ENCODE peak calls at places on chromosomes 12 and 14, in nine cellular contexts. One of them, this sample, is unnamed.
A peak's percentile ranks its signal among the peaks of the same experiment; 100 is the strongest.

GRCh38 chr12:78586790-78587189 is 277.8 kb upstream of the SYT1 start:
- DNase-seq in Panc1: no peak
- DNase-seq in CD8-positive, alpha-beta T cell: no peak
- DNase-seq in brain microvascular endothelial cell: no peak
- DNase-seq in stomach: no peak
- DNase-seq in dorsolateral prefrontal cortex: no peak
- DNase-seq in SJSA1: no peak
- DNase-seq in kidney: no peak
- DNase-seq in tibial artery: no peak
- DNase-seq in this sample: no peak

GRCh38 chr14:94129758-94130414 is 482 bp upstream of the IFI27L2 start:
- DNase-seq in Panc1: no peak
- DNase-seq in CD8-positive, alpha-beta T cell: no peak
- DNase-seq in brain microvascular endothelial cell: peak; percentile 35
- DNase-seq in stomach: no peak
- DNase-seq in dorsolateral prefrontal cortex: no peak
- DNase-seq in SJSA1: no peak
- DNase-seq in kidney: no peak
- DNase-seq in tibial artery: peak; percentile 54
- DNase-seq in this sample: no peak

GRCh38 chr14:75401356-75401755 is 26.5 kb upstream of the JDP2 start:
- DNase-seq in Panc1: no peak
- DNase-seq in CD8-positive, alpha-beta T cell: no peak
- DNase-seq in brain microvascular endothelial cell: peak; percentile 7
- DNase-seq in stomach: no peak
- DNase-seq in dorsolateral prefrontal cortex: no peak
- DNase-seq in SJSA1: no peak
- DNase-seq in kidney: no peak
- DNase-seq in tibial artery: peak; percentile 80
- DNase-seq in this sample: no peak

GRCh38 chr12:92295523-92295922 is 149.9 kb upstream of the BTG1 start:
- DNase-seq in Panc1: no peak
- DNase-seq in CD8-positive, alpha-beta T cell: no peak
- DNase-seq in brain microvascular endothelial cell: peak; percentile 8
- DNase-seq in stomach: no peak
- DNase-seq in dorsolateral prefrontal cortex: no peak
- DNase-seq in SJSA1: no peak
- DNase-seq in kidney: no peak
- DNase-seq in tibial artery: no peak
- DNase-seq in this sample: no peak

GRCh38 chr14:103057372-103058208 is at the start of gene CDC42BPB:
- DNase-seq in Panc1: no peak
- DNase-seq in CD8-positive, alpha-beta T cell: peak; percentile 36
- DNase-seq in brain microvascular endothelial cell: peak; percentile 77
- DNase-seq in stomach: peak; percentile 92
- DNase-seq in dorsolateral prefrontal cortex: peak; percentile 72
- DNase-seq in SJSA1: peak; percentile 87
- DNase-seq in kidney: peak; percentile 96
- DNase-seq in tibial artery: peak; percentile 86
- DNase-seq in this sample: peak; percentile 39

GRCh38 chr12:100608776-100609175 is 35.3 kb downstream of the GAS2L3 start:
- DNase-seq in Panc1: no peak
- DNase-seq in CD8-positive, alpha-beta T cell: no peak
- DNase-seq in brain microvascular endothelial cell: no peak
- DNase-seq in stomach: no peak
- DNase-seq in dorsolateral prefrontal cortex: no peak
- DNase-seq in SJSA1: no peak
- DNase-seq in kidney: no peak
- DNase-seq in tibial artery: no peak
- DNase-seq in this sample: no peak

GRCh38 chr12:98743362-98743953 is 98.4 kb downstream of the APAF1 start:
- DNase-seq in Panc1: no peak
- DNase-seq in CD8-positive, alpha-beta T cell: no peak
- DNase-seq in brain microvascular endothelial cell: peak; percentile 32
- DNase-seq in stomach: no peak
- DNase-seq in dorsolateral prefrontal cortex: no peak
- DNase-seq in SJSA1: no peak
- DNase-seq in kidney: no peak
- DNase-seq in tibial artery: no peak
- DNase-seq in this sample: no peak

GRCh38 chr12:19409376-19409775 is 29.9 kb upstream of the AEBP2 start:
- DNase-seq in Panc1: no peak
- DNase-seq in CD8-positive, alpha-beta T cell: no peak
- DNase-seq in brain microvascular endothelial cell: no peak
- DNase-seq in stomach: no peak
- DNase-seq in dorsolateral prefrontal cortex: no peak
- DNase-seq in SJSA1: no peak
- DNase-seq in kidney: no peak
- DNase-seq in tibial artery: no peak
- DNase-seq in this sample: no peak

GRCh38 chr14:87351007-87351406 is 642.0 kb downstream of the GALC start:
- DNase-seq in Panc1: no peak
- DNase-seq in CD8-positive, alpha-beta T cell: no peak
- DNase-seq in brain microvascular endothelial cell: no peak
- DNase-seq in stomach: no peak
- DNase-seq in dorsolateral prefrontal cortex: no peak
- DNase-seq in SJSA1: no peak
- DNase-seq in kidney: no peak
- DNase-seq in tibial artery: no peak
- DNase-seq in this sample: no peak

GRCh38 chr12:42372154-42372791 is 46.3 kb downstream of the PPHLN1 start:
- DNase-seq in Panc1: peak; percentile 47
- DNase-seq in CD8-positive, alpha-beta T cell: no peak
- DNase-seq in brain microvascular endothelial cell: peak; percentile 33
- DNase-seq in stomach: no peak
- DNase-seq in dorsolateral prefrontal cortex: no peak
- DNase-seq in SJSA1: no peak
- DNase-seq in kidney: no peak
- DNase-seq in tibial artery: no peak
- DNase-seq in this sample: no peak

GRCh38 chr14:70888151-70888499 is 19.1 kb upstream of the PCNX1 start:
- DNase-seq in Panc1: no peak
- DNase-seq in CD8-positive, alpha-beta T cell: no peak
- DNase-seq in brain microvascular endothelial cell: no peak
- DNase-seq in stomach: no peak
- DNase-seq in dorsolateral prefrontal cortex: no peak
- DNase-seq in SJSA1: no peak
- DNase-seq in kidney: no peak
- DNase-seq in tibial artery: no peak
- DNase-seq in this sample: no peak

DNA sequence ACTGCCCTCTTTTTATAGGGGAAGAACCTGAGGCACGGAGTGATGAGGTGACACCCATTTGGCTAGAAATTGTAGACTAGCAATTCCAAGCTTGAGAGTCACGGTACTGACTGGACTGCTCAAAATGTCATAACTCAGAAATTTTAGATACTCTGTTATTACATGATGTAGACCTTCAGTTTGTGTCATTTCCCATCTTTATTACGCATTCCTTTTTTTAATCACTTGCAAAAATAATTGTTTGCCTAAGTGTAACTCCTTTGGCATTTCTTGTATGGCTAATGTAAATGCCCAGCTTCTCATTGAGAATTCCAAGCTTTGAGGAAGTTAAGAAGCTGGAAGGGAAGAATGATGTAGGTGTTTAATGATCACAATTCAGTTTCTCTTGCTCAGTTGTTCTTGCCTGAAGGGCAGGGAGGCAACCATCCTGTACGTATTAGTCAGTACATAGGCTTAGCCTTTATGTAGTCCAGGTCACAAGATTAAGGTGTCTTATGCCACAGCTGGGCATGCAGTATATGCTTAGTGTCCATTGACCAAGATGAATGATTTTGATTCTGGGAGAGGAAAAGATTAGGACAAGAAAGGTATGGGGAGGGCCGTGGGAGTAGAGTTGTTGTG is 68.2 kb upstream of the EVL start:
- DNase-seq in Panc1: no peak
- DNase-seq in CD8-positive, alpha-beta T cell: no peak
- DNase-seq in brain microvascular endothelial cell: no peak
- DNase-seq in stomach: no peak
- DNase-seq in dorsolateral prefrontal cortex: no peak
- DNase-seq in SJSA1: no peak
- DNase-seq in kidney: no peak
- DNase-seq in tibial artery: no peak
- DNase-seq in this sample: no peak
- H3K27ac ChIP-seq in Panc1: no peak overlapping the region
- H3K27ac ChIP-seq in CD8-positive, alpha-beta T cell: no peak overlapping the region
- H3K27ac ChIP-seq in brain microvascular endothelial cell: no peak overlapping the region
- H3K27ac ChIP-seq in stomach: no peak overlapping the region
- H3K27ac ChIP-seq in dorsolateral prefrontal cortex: no peak overlapping the region
- H3K27ac ChIP-seq in SJSA1: no peak overlapping the region
- H3K27ac ChIP-seq in kidney: no peak overlapping the region
- H3K27ac ChIP-seq in tibial artery: no peak overlapping the region
- H3K27ac ChIP-seq in this sample: no peak overlapping the region

GRCh38 chr14:29627141-29627540 is 300.5 kb downstream of the PRKD1 start:
- DNase-seq in Panc1: peak; percentile 7
- DNase-seq in CD8-positive, alpha-beta T cell: no peak
- DNase-seq in brain microvascular endothelial cell: no peak
- DNase-seq in stomach: no peak
- DNase-seq in dorsolateral prefrontal cortex: no peak
- DNase-seq in SJSA1: no peak
- DNase-seq in kidney: no peak
- DNase-seq in tibial artery: no peak
- DNase-seq in this sample: no peak
- H3K27ac ChIP-seq in Panc1: no peak overlapping the region
- H3K27ac ChIP-seq in CD8-positive, alpha-beta T cell: no peak overlapping the region
- H3K27ac ChIP-seq in brain microvascular endothelial cell: no peak overlapping the region
- H3K27ac ChIP-seq in stomach: no peak overlapping the region
- H3K27ac ChIP-seq in dorsolateral prefrontal cortex: no peak overlapping the region
- H3K27ac ChIP-seq in SJSA1: no peak overlapping the region
- H3K27ac ChIP-seq in kidney: no peak overlapping the region
- H3K27ac ChIP-seq in tibial artery: no peak overlapping the region
- H3K27ac ChIP-seq in this sample: no peak overlapping the region

GRCh38 chr12:53276511-53276910 is 8.4 kb downstream of the ESPL1 start:
- DNase-seq in Panc1: no peak
- DNase-seq in CD8-positive, alpha-beta T cell: no peak
- DNase-seq in brain microvascular endothelial cell: no peak
- DNase-seq in stomach: no peak
- DNase-seq in dorsolateral prefrontal cortex: no peak
- DNase-seq in SJSA1: no peak
- DNase-seq in kidney: peak; percentile 51
- DNase-seq in tibial artery: no peak
- DNase-seq in this sample: no peak

GRCh38 chr12:53277981-53278380 is 9.9 kb downstream of the ESPL1 start:
- DNase-seq in Panc1: no peak
- DNase-seq in CD8-positive, alpha-beta T cell: no peak
- DNase-seq in brain microvascular endothelial cell: no peak
- DNase-seq in stomach: no peak
- DNase-seq in dorsolateral prefrontal cortex: no peak
- DNase-seq in SJSA1: no peak
- DNase-seq in kidney: peak; percentile 24
- DNase-seq in tibial artery: no peak
- DNase-seq in this sample: no peak

GRCh38 chr12:53279283-53279869 is 11.3 kb downstream of the ESPL1 start:
- DNase-seq in Panc1: no peak
- DNase-seq in CD8-positive, alpha-beta T cell: no peak
- DNase-seq in brain microvascular endothelial cell: no peak
- DNase-seq in stomach: no peak
- DNase-seq in dorsolateral prefrontal cortex: no peak
- DNase-seq in SJSA1: no peak
- DNase-seq in kidney: peak; percentile 22
- DNase-seq in tibial artery: no peak
- DNase-seq in this sample: no peak

GRCh38 chr12:53268637-53269562 is 801 bp downstream of the ESPL1 start:
- DNase-seq in Panc1: no peak
- DNase-seq in CD8-positive, alpha-beta T cell: no peak
- DNase-seq in brain microvascular endothelial cell: no peak
- DNase-seq in stomach: no peak
- DNase-seq in dorsolateral prefrontal cortex: no peak
- DNase-seq in SJSA1: no peak
- DNase-seq in kidney: peak; percentile 22
- DNase-seq in tibial artery: no peak
- DNase-seq in this sample: no peak

DNA sequence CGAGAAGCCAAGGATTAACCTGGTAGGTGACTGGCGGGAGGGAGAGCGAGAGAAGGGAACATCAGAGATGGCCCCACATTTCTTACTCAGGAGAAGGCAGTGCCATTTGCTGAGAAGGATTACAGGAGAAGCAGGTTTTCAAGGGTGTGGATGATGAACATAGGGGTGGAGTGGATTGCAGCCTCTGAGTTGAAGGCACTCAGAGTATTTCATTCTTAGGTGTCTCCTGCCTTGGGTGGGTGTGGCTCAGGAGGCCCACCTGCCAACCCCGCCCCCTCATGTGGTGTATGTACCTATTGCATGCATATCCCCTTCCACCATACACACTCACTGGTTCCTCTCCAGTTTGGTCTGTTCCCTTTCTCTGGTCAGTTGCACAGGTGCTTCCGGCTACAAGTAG is 6.3 kb downstream of the ESPL1 start:
- DNase-seq in Panc1: no peak
- DNase-seq in CD8-positive, alpha-beta T cell: no peak
- DNase-seq in brain microvascular endothelial cell: no peak
- DNase-seq in stomach: no peak
- DNase-seq in dorsolateral prefrontal cortex: no peak
- DNase-seq in SJSA1: no peak
- DNase-seq in kidney: no peak
- DNase-seq in tibial artery: no peak
- DNase-seq in this sample: no peak
- H3K27ac ChIP-seq in Panc1: no peak overlapping the region
- H3K27ac ChIP-seq in CD8-positive, alpha-beta T cell: no peak overlapping the region
- H3K27ac ChIP-seq in brain microvascular endothelial cell: no peak overlapping the region
- H3K27ac ChIP-seq in stomach: no peak overlapping the region
- H3K27ac ChIP-seq in dorsolateral prefrontal cortex: no peak overlapping the region
- H3K27ac ChIP-seq in SJSA1: no peak overlapping the region
- H3K27ac ChIP-seq in kidney: no peak overlapping the region
- H3K27ac ChIP-seq in tibial artery: no peak overlapping the region
- H3K27ac ChIP-seq in this sample: no peak overlapping the region

GRCh38 chr14:99887407-99887806 is 94.2 kb downstream of the EML1 start:
- DNase-seq in Panc1: no peak
- DNase-seq in CD8-positive, alpha-beta T cell: no peak
- DNase-seq in brain microvascular endothelial cell: no peak
- DNase-seq in stomach: no peak
- DNase-seq in dorsolateral prefrontal cortex: no peak
- DNase-seq in SJSA1: no peak
- DNase-seq in kidney: no peak
- DNase-seq in tibial artery: no peak
- DNase-seq in this sample: no peak

GRCh38 chr14:99891900-99892299 is 98.7 kb downstream of the EML1 start:
- DNase-seq in Panc1: no peak
- DNase-seq in CD8-positive, alpha-beta T cell: no peak
- DNase-seq in brain microvascular endothelial cell: no peak
- DNase-seq in stomach: no peak
- DNase-seq in dorsolateral prefrontal cortex: no peak
- DNase-seq in SJSA1: no peak
- DNase-seq in kidney: no peak
- DNase-seq in tibial artery: no peak
- DNase-seq in this sample: no peak

GRCh38 chr14:99892406-99892805 is 99.2 kb downstream of the EML1 start:
- DNase-seq in Panc1: no peak
- DNase-seq in CD8-positive, alpha-beta T cell: no peak
- DNase-seq in brain microvascular endothelial cell: no peak
- DNase-seq in stomach: no peak
- DNase-seq in dorsolateral prefrontal cortex: no peak
- DNase-seq in SJSA1: no peak
- DNase-seq in kidney: no peak
- DNase-seq in tibial artery: no peak
- DNase-seq in this sample: no peak

GRCh38 chr14:99891266-99891665 is 98.1 kb downstream of the EML1 start:
- DNase-seq in Panc1: no peak
- DNase-seq in CD8-positive, alpha-beta T cell: no peak
- DNase-seq in brain microvascular endothelial cell: no peak
- DNase-seq in stomach: no peak
- DNase-seq in dorsolateral prefrontal cortex: no peak
- DNase-seq in SJSA1: no peak
- DNase-seq in kidney: no peak
- DNase-seq in tibial artery: no peak
- DNase-seq in this sample: no peak

GRCh38 chr14:99889268-99889667 is 96.1 kb downstream of the EML1 start:
- DNase-seq in Panc1: no peak
- DNase-seq in CD8-positive, alpha-beta T cell: no peak
- DNase-seq in brain microvascular endothelial cell: no peak
- DNase-seq in stomach: no peak
- DNase-seq in dorsolateral prefrontal cortex: no peak
- DNase-seq in SJSA1: no peak
- DNase-seq in kidney: no peak
- DNase-seq in tibial artery: no peak
- DNase-seq in this sample: no peak
- H3K27ac ChIP-seq in Panc1: no peak overlapping the region
- H3K27ac ChIP-seq in CD8-positive, alpha-beta T cell: no peak overlapping the region
- H3K27ac ChIP-seq in brain microvascular endothelial cell: no peak overlapping the region
- H3K27ac ChIP-seq in stomach: no peak overlapping the region
- H3K27ac ChIP-seq in dorsolateral prefrontal cortex: no peak overlapping the region
- H3K27ac ChIP-seq in SJSA1: no peak overlapping the region
- H3K27ac ChIP-seq in kidney: no peak overlapping the region
- H3K27ac ChIP-seq in tibial artery: no peak overlapping the region
- H3K27ac ChIP-seq in this sample: peak overlapping the region; percentile 76

This sample was measured in caudate nucleus.